ENCODE peak calls at places on chromosomes 2 and 18, in five cellular contexts. H is Panc1, I is K562, K is body of pancreas, J is fibroblast of mammary gland. E is an unnamed sample.
A peak's percentile ranks its signal among the peaks of the same experiment; 100 is the strongest.

GRCh38 chr2:206642075-206643025 is at the start of gene FAM237A:
- DNase-seq in K (peak; percentile 23), I (peak; percentile 34), H (no peak), J (peak; percentile 67), E (peak; percentile 82)

GRCh38 chr2:188399159-188399558 is 107.5 kb downstream of the GULP1 start:
- DNase-seq in K (no peak), I (no peak), H (no peak), J (peak; percentile 55), E (peak; percentile 44)

GRCh38 chr2:29596584-29596983 is 324.8 kb downstream of the ALK start:
- DNase-seq in J (no peak), K (no peak), H (no peak), I (no peak), E (no peak)

GRCh38 chr2:216142540-216142939 is 33.4 kb downstream of the XRCC5 start:
- DNase-seq in K (no peak), J (peak; percentile 79), H (no peak), I (no peak), E (peak; percentile 83)

GRCh38 chr18:48408727-48409590 is at the start of gene ZBTB7C:
- DNase-seq in J (no peak), K (peak; percentile 33), H (no peak), I (peak; percentile 49), E (peak; percentile 20)

GRCh38 chr2:213001285-213001910 is 150.0 kb downstream of the IKZF2 start:
- DNase-seq in J (no peak), I (no peak), K (no peak), H (no peak), E (no peak)

GRCh38 chr2:160687629-160688028 is 194.0 kb upstream of the RBMS1 start:
- DNase-seq in K (no peak), I (no peak), J (no peak), H (no peak), E (no peak)

GRCh38 chr2:112686348-112687217 is 34.2 kb upstream of the NT5DC4 start:
- DNase-seq in K (no peak), H (no peak), J (no peak), I (peak; percentile 80), E (no peak)

GRCh38 chr2:102094917-102095316 is 47.6 kb upstream of the IL1R1 start:
- DNase-seq in I (peak; percentile 22), K (no peak), J (peak; percentile 98), H (peak; percentile 10), E (peak; percentile 99)

GRCh38 chr18:79797518-79798345 is at the start of gene KCNG2:
- DNase-seq in I (no peak), K (peak; percentile 8), H (no peak), J (peak; percentile 16), E (no peak)

GRCh38 chr2:168649105-168649504 is 153.3 kb upstream of the NOSTRIN start:
- DNase-seq in J (no peak), K (peak; percentile 17), I (no peak), H (no peak), E (no peak)

GRCh38 chr2:108829916-108830315 is 43.3 kb downstream of the CCDC138 start:
- DNase-seq in J (no peak), H (no peak), K (no peak), I (no peak), E (no peak)

GRCh38 chr2:42922790-42923631 is 130.6 kb upstream of the HAAO start:
- DNase-seq in I (no peak), K (no peak), J (peak; percentile 95), H (no peak), E (peak; percentile 92)

GRCh38 chr2:172735646-172736418 is at the start of gene RAPGEF4:
- DNase-seq in J (no peak), I (peak; percentile 14), H (no peak), K (no peak), E (peak; percentile 42)
- H3K4me3 ChIP-seq in J (peak within 1 kb of the TSS; percentile 15), I (no peak within 1 kb of the TSS), H (peak within 1 kb of the TSS; percentile 35), K (peak within 1 kb of the TSS; percentile 35), E (peak within 1 kb of the TSS; percentile 52)

GRCh38 chr2:158723921-158724802 is 71.0 kb upstream of the DAPL1 start:
- DNase-seq in I (peak; percentile 75), J (no peak), K (no peak), H (peak; percentile 30), E (no peak)
- TF ChIP-seq CTCF in I (peak; percentile 63), J (peak; percentile 13), K (no peak), H (no peak), E (no peak)

GRCh38 chr2:195548198-195548940 is 108.7 kb upstream of the SLC39A10 start:
- DNase-seq in H (no peak), J (no peak), K (no peak), I (no peak), E (no peak)
- H3K4me3 ChIP-seq in H (no peak overlapping the region), J (no peak overlapping the region), K (no peak overlapping the region), I (no peak overlapping the region), E (no peak overlapping the region)

GRCh38 chr2:110124038-110124825 is 8.6 kb upstream of the MALL start:
- DNase-seq in H (no peak), K (no peak), J (no peak), I (no peak), E (no peak)
- TF ChIP-seq CTCF in H (no peak), K (no peak), J (no peak), I (no peak), E (no peak)

E was measured in foreskin fibroblast.